ENCODE peak calls at places on chromosome 22, in five cellular contexts. X, Y, R, N and T are unnamed samples.

GRCh38 chr22:37686002-37686982 is at the start of gene NOL12:
- DNase-seq in Y (peak), R (peak), N (peak), X (peak), T (peak)

GRCh38 chr22:30949934-30950660 is 18.5 kb downstream of the MORC2 start:
- DNase-seq in R (no peak), N (no peak), Y (no peak), X (no peak), T (peak)

GRCh38 chr22:37128555-37129281 is 19.2 kb upstream of the TMPRSS6 start:
- DNase-seq in R (no peak), X (no peak), N (no peak), Y (no peak), T (no peak)

GRCh38 chr22:44735518-44736428 is 16.6 kb upstream of the ARHGAP8 start:
- DNase-seq in Y (peak), X (peak), R (peak), N (peak), T (peak)

GRCh38 chr22:45478108-45478771 is 24.4 kb upstream of the FBLN1 start:
- DNase-seq in Y (no peak), X (no peak), N (no peak), R (no peak), T (no peak)

GRCh38 chr22:33891455-33891854 is 28.8 kb downstream of the LARGE1 start:
- DNase-seq in X (no peak), N (no peak), R (no peak), Y (no peak), T (no peak)

GRCh38 chr22:39953101-39953500 is 7.1 kb upstream of the TMA7B start:
- DNase-seq in Y (no peak), N (no peak), X (no peak), R (no peak), T (no peak)

GRCh38 chr22:31238057-31238456 is 26.0 kb downstream of the LIMK2 start:
- DNase-seq in R (no peak), X (no peak), N (no peak), Y (no peak), T (no peak)

GRCh38 chr22:28108851-28109250 is 189.8 kb upstream of the PITPNB start:
- DNase-seq in X (no peak), R (no peak), Y (no peak), N (no peak), T (no peak)

GRCh38 chr22:44026630-44027511 is 2.8 kb downstream of the PARVB start:
- DNase-seq in X (peak), N (peak), Y (peak), R (peak), T (peak)

GRCh38 chr22:22703715-22704114 is 59.3 kb downstream of the GGTLC2 start:
- DNase-seq in X (no peak), N (no peak), R (no peak), Y (no peak), T (no peak)

GRCh38 chr22:24585461-24585860 is 7.4 kb downstream of the LRRC75B start:
- DNase-seq in R (no peak), N (no peak), Y (no peak), X (no peak), T (no peak)

GRCh38 chr22:40156001-40156516 is 21.7 kb upstream of the TNRC6B start:
- DNase-seq in X (no peak), N (peak), Y (no peak), R (peak), T (peak)

GRCh38 chr22:27329471-27329870 is 472.1 kb downstream of the MN1 start:
- DNase-seq in Y (no peak), N (no peak), R (no peak), X (no peak), T (no peak)

GRCh38 chr22:28137036-28137435 is 218.0 kb upstream of the PITPNB start:
- DNase-seq in X (no peak), Y (no peak), R (no peak), N (no peak), T (no peak)

GRCh38 chr22:21702700-21703683 is 32.6 kb downstream of the YPEL1 start:
- DNase-seq in N (peak), R (no peak), Y (no peak), X (no peak), T (no peak)

GRCh38 chr22:25131198-25131887 is 68.3 kb upstream of the CRYBB3 start:
- DNase-seq in N (no peak), X (no peak), R (peak), Y (no peak), T (no peak)

GRCh38 chr22:25008666-25009065 is 56.1 kb downstream of the KIAA1671 start:
- DNase-seq in N (no peak), R (no peak), X (no peak), Y (no peak), T (no peak)

GRCh38 chr22:49973018-49973965 is 12.7 kb downstream of the PIM3 start:
- DNase-seq in N (no peak), X (no peak), R (no peak), Y (no peak), T (no peak)

GRCh38 chr22:49960159-49960966 is at the start of gene PIM3:
- DNase-seq in Y (peak), N (peak), X (peak), R (peak), T (peak)

GRCh38 chr22:30871391-30872281 is 96.9 kb downstream of the MORC2 start:
- DNase-seq in R (peak), X (peak), N (no peak), Y (no peak), T (no peak)

GRCh38 chr22:48927591-48927990 is 900.1 kb downstream of the BRD1 start:
- DNase-seq in R (no peak), N (no peak), Y (no peak), X (no peak), T (no peak)

GRCh38 chr22:36129985-36130384 is 30.6 kb downstream of the APOL3 start:
- DNase-seq in Y (no peak), X (no peak), R (no peak), N (no peak), T (no peak)

GRCh38 chr22:41722496-41722895 is 23.2 kb downstream of the MEI1 start:
- DNase-seq in Y (no peak), N (no peak), R (no peak), X (no peak), T (no peak)

GRCh38 chr22:33823552-33823951 is 96.7 kb downstream of the LARGE1 start:
- DNase-seq in R (no peak), X (no peak), N (no peak), Y (no peak), T (no peak)

GRCh38 chr22:48140261-48140660 is 1377.8 kb downstream of the TBC1D22A start:
- DNase-seq in X (no peak), R (no peak), Y (no peak), N (no peak), T (no peak)

GRCh38 chr22:23237841-23238240 is 57.5 kb downstream of the BCR start:
- DNase-seq in X (no peak), R (no peak), N (peak), Y (no peak), T (no peak)

GRCh38 chr22:21778705-21779363 is 43.2 kb upstream of the YPEL1 start:
- DNase-seq in N (peak), R (no peak), X (no peak), Y (no peak), T (no peak)

GRCh38 chr22:49369726-49370717 is 457.7 kb downstream of the BRD1 start:
- DNase-seq in Y (no peak), X (no peak), N (no peak), R (no peak), T (no peak)

GRCh38 chr22:44678245-44678979 is 23.6 kb upstream of the PRR5 start:
- DNase-seq in Y (no peak), R (no peak), N (no peak), X (no peak), T (peak)

GRCh38 chr22:49935561-49935960 is 17.1 kb downstream of the CRELD2 start:
- DNase-seq in N (peak), R (no peak), Y (no peak), X (no peak), T (no peak)

GRCh38 chr22:23565942-23566715 is 14.0 kb downstream of the IGLL1 start:
- DNase-seq in R (no peak), N (peak), X (peak), Y (no peak), T (no peak)

GRCh38 chr22:39960791-39961746 is 872 bp downstream of the TMA7B start:
- DNase-seq in N (peak), R (peak), X (no peak), Y (no peak), T (peak)

GRCh38 chr22:40250608-40251007 is 72.9 kb downstream of the TNRC6B start:
- DNase-seq in N (no peak), Y (no peak), X (no peak), R (no peak), T (no peak)

GRCh38 chr22:44929348-44930015 is 80.3 kb downstream of the PHF21B start:
- DNase-seq in N (no peak), Y (no peak), X (no peak), R (no peak), T (no peak)

GRCh38 chr22:50047346-50047745 is 10.8 kb downstream of the TTLL8 start:
- DNase-seq in R (no peak), N (no peak), X (no peak), Y (no peak), T (no peak)

DNA sequence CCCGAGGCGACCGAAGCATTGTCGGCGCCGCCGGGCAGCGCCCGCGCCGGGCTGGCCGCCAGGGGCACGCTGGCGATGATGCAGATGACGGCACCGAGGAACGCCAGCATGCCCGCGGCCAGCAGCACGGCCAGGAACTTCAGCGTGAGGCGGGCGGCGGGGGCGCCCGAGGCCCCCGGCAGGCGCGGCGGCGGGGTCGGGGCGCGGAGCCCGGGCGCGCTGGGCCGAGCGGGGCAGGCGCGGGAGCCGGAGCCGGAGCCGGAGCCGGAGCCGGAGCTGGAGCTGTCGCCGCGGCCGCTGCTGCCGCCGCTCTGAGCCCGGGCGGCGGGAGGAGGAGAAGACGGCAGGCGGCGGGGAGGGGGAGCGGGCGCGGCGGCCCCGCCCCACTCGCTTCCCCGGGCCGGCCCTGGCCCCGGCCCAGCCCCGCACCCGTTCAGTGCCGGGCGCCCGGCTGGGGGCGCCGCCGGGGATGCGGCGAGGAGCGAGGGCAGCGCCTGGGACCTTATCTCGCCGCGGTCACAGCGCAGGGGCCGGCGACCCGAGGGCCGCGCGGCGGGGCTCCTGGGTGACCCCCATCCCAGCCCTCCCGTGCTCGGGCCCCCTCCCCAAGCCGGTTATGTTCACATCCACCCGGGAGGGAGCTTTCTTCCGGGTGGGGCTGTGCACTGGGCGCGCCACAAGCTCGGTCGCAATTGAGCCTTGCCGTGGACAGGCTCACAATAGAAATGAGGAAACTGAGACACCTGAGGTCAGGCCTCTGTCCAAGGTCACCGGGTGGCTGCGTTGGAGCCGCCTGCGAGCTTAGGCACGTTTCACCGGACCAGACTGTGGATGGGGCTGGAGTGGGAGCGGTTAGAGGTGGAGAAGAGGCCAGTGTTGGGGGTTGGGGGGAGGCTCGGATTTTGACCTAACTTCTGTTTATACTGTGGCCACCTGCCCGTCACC is at the start of gene NPTXR:
- DNase-seq in Y (peak), X (no peak), R (peak), N (peak), T (peak)
- TF ChIP-seq POLR2A in Y (no peak), X (no peak), R (no peak), N (no peak), T (no peak)

GRCh38 chr22:20243176-20243544 is 25.0 kb downstream of the RTN4R start:
- DNase-seq in Y (no peak), N (no peak), R (no peak), X (no peak), T (no peak)
- TF ChIP-seq POLR2A in Y (no peak), N (no peak), R (no peak), X (no peak), T (no peak)

GRCh38 chr22:46574993-46575914 is 37.8 kb upstream of the CELSR1 start:
- DNase-seq in Y (no peak), N (no peak), X (peak), R (peak), T (no peak)
- TF ChIP-seq POLR2A in Y (no peak), N (no peak), X (no peak), R (peak), T (no peak)

GRCh38 chr22:17628304-17629166 is at the start of gene ATP6V1E1:
- DNase-seq in N (peak), Y (peak), R (peak), X (peak), T (peak)
- TF ChIP-seq POLR2A in N (peak), Y (peak), R (peak), X (peak), T (peak)

GRCh38 chr22:19971276-19972124 is 29.9 kb upstream of the TXNRD2 start:
- DNase-seq in X (no peak), N (no peak), R (no peak), Y (no peak), T (no peak)
- TF ChIP-seq POLR2A in X (no peak), N (no peak), R (peak), Y (no peak), T (no peak)